ENCODE peak calls at places on chromosomes 16 and 17, in ten cellular contexts. S, M, E, K, Q, D, H, L, V and Z are unnamed samples. For H3K4me1, the result is how much of the 10 kb centered on the place peaks cover.

GRCh38 chr17:27810211-27810901 is 10.0 kb upstream of the NOS2 start:
- DNase-seq in S (peak), M (no peak), E (no peak), K (no peak), Q (no peak), D (no peak), H (no peak), L (no peak), V (no peak), Z (no peak)

GRCh38 chr17:38560503-38561318 is 45.0 kb downstream of the SRCIN1 start:
- DNase-seq in S (no peak), M (no peak), E (no peak), K (no peak), Q (no peak), D (peak), H (no peak), L (peak), V (no peak), Z (no peak)

GRCh38 chr16:84604477-84605013 is 13.3 kb downstream of the COTL1 start:
- DNase-seq in S (no peak), M (no peak), E (no peak), K (no peak), Q (no peak), D (no peak), H (no peak), L (no peak), V (no peak), Z (no peak)

GRCh38 chr17:73268582-73269328 is 7.1 kb upstream of the CPSF4L start:
- DNase-seq in S (no peak), M (no peak), E (no peak), K (no peak), Q (no peak), D (no peak), H (no peak), L (no peak), V (no peak), Z (no peak)

GRCh38 chr17:60631119-60631518 is 31.1 kb downstream of the PPM1D start:
- DNase-seq in S (no peak), M (no peak), E (no peak), K (no peak), Q (no peak), D (no peak), H (no peak), L (no peak), V (no peak), Z (no peak)

GRCh38 chr16:68244481-68244902 is 681 bp upstream of the PLA2G15 start:
- DNase-seq in S (no peak), M (no peak), E (no peak), K (no peak), Q (no peak), D (no peak), H (peak), L (no peak), V (no peak), Z (peak)

GRCh38 chr17:42282478-42283080 is 5.7 kb upstream of the STAT5A start:
- DNase-seq in S (no peak), M (no peak), E (no peak), K (no peak), Q (peak), D (no peak), H (no peak), L (no peak), V (peak), Z (peak)

GRCh38 chr17:38636054-38636453 is 30.3 kb upstream of the SRCIN1 start:
- DNase-seq in S (no peak), M (no peak), E (no peak), K (no peak), Q (no peak), D (no peak), H (no peak), L (no peak), V (peak), Z (no peak)

GRCh38 chr16:70735141-70735979 is 49.5 kb upstream of the MTSS2 start:
- DNase-seq in S (no peak), M (no peak), E (no peak), K (no peak), Q (no peak), D (no peak), H (no peak), L (peak), V (no peak), Z (no peak)

GRCh38 chr16:10654592-10655414 is 39.9 kb downstream of the TEKT5 start:
- DNase-seq in S (no peak), M (no peak), E (no peak), K (no peak), Q (no peak), D (no peak), H (no peak), L (no peak), V (no peak), Z (no peak)

GRCh38 chr16:4882633-4883285 is 35.5 kb downstream of the UBN1 start:
- DNase-seq in S (no peak), M (peak), E (no peak), K (no peak), Q (no peak), D (peak), H (no peak), L (peak), V (no peak), Z (no peak)

GRCh38 chr16:4882261-4882632 is 35.0 kb downstream of the UBN1 start:
- DNase-seq in S (no peak), M (no peak), E (no peak), K (peak), Q (no peak), D (no peak), H (no peak), L (peak), V (no peak), Z (no peak)

GRCh38 chr16:4877298-4877685 is 30.0 kb downstream of the UBN1 start:
- DNase-seq in S (no peak), M (no peak), E (no peak), K (no peak), Q (no peak), D (no peak), H (no peak), L (no peak), V (peak), Z (no peak)

GRCh38 chr16:4879049-4879448 is 31.8 kb downstream of the UBN1 start:
- DNase-seq in S (no peak), M (no peak), E (no peak), K (no peak), Q (no peak), D (no peak), H (no peak), L (no peak), V (no peak), Z (no peak)

DNA sequence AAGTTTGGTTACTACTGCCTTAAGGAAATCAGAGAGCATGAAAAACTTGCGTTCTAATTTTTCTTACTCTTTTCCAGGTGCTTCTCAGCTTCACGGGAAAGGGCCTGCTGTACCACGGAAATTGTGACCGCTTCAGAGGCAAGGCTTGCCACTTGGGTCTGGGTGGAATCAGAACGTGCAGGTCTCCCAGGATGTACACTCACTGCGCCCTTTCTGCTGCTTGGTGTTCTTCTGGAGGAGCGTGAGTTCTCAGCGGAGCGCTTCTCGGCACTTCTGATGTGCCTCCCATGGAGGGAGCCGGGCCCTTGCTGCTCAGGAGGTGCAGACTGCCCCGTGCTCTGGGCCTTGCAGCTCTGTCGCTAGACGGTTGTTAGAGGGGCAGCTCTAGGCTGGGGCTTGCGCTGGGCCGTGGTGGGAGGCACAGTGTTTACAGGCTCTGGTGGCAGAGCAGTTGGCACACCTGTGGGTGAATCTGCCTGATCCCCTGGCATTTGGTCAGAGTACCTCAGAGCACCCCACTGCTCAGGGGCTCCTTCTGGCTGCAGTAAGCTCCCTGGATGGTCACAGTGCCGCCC is 32.8 kb downstream of the UBN1 start:
- DNase-seq in S (no peak), M (no peak), E (no peak), K (no peak), Q (no peak), D (no peak), H (no peak), L (no peak), V (peak), Z (no peak)
- H3K4me1 ChIP-seq in S (under half), M (under half), E (under half), K (under half), Q (under half), D (under half), H (under half), L (under half), V (under half), Z (under half)

DNA sequence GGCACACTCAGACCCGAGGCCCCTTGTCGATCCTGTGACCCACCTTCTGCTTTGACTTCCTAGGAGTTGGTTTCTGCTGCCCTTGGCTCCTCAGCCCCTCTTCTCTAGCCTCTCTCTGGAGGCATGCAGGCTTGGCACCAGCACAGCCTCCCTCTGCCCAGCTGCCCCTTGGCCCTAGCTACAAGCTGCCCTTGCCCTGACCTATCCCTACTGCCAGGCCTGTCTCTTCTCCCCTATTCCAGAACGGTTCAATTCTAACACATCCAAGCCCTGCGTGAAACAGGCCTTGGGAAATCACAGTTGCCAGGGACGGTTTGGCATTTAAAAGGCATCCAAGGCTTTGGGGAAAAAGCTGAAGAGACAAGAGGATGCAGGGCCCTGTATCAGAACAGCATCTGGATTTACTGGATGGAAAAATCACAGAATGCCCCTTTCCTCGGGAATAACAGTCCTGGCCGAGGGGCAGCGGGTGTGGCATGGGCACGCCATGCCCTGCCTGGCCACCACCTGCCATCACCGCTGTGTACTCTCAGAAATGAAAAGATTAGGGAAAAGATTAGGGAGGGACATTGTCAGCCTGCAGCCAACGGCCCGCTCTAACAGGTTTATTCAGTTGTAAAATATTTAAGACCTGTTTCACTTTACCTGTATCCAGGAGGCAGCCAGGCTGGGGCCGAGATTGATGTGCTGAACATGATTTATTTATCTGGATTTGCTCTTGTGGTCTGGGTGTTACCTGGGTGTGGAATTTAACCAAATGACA is 15.8 kb downstream of the RAI1 start:
- DNase-seq in S (no peak), M (no peak), E (no peak), K (no peak), Q (no peak), D (no peak), H (no peak), L (no peak), V (no peak), Z (no peak)
- H3K4me1 ChIP-seq in S (under half), M (under half), E (half or more), K (half or more), Q (half or more), D (under half), H (half or more), L (under half), V (half or more), Z (half or more)

DNA sequence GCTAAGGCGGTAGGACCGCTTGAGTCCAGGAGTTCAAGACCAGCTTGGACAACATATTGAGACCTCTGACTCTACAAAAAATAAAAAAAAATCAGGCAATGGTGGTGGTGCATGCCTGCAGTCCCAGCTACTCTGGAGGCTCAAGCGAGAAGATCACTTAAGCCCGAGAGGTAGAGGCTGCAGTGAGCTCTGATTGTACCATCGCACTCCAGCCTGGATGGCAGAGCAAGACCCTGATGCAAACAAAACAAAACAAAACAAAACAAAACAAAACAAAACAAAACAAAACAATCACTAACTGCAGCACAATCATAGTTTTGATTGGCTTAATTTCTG is 2.5 kb upstream of the BANP start:
- DNase-seq in S (no peak), M (no peak), E (no peak), K (no peak), Q (no peak), D (no peak), H (no peak), L (no peak), V (no peak), Z (peak)
- H3K4me1 ChIP-seq in S (under half), M (under half), E (under half), K (under half), Q (under half), D (under half), H (under half), L (under half), V (under half), Z (under half)

GRCh38 chr17:39923836-39924690 is 3.3 kb downstream of the ORMDL3 start:
- DNase-seq in S (no peak), M (no peak), E (no peak), K (no peak), Q (no peak), D (no peak), H (no peak), L (peak), V (no peak), Z (no peak)

GRCh38 chr17:39926135-39926587 is 1.2 kb downstream of the ORMDL3 start:
- DNase-seq in S (peak), M (no peak), E (no peak), K (no peak), Q (no peak), D (no peak), H (no peak), L (no peak), V (no peak), Z (no peak)

GRCh38 chr17:39923230-39923629 is 4.2 kb downstream of the ORMDL3 start:
- DNase-seq in S (no peak), M (no peak), E (no peak), K (no peak), Q (no peak), D (no peak), H (no peak), L (no peak), V (no peak), Z (peak)

GRCh38 chr17:39925282-39926134 is 1.9 kb downstream of the ORMDL3 start:
- DNase-seq in S (peak), M (no peak), E (no peak), K (no peak), Q (no peak), D (no peak), H (no peak), L (peak), V (no peak), Z (no peak)

DNA sequence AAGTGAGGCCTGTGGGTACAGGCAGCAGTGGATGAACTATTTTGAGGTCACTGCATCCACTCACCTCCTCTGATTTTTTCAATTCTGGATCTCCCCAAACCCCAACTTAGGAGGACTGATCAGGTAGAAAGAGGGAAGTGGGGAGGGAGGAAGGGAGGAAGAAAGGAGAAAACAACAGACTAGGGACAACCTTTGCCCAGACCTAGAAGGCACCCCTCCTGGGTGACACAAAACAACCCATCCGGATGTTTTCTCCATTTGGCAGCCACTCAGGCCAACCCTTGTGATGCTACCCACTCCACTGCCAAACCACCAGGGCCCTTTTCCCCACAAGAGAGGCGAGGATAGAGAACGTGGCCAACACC is 2.7 kb downstream of the ORMDL3 start:
- DNase-seq in S (no peak), M (no peak), E (no peak), K (no peak), Q (no peak), D (no peak), H (no peak), L (no peak), V (no peak), Z (no peak)
- H3K4me1 ChIP-seq in S (under half), M (under half), E (under half), K (under half), Q (under half), D (under half), H (half or more), L (under half), V (under half), Z (under half)